ENCODE peak calls at places on chromosomes 6 and 20, in nine cellular contexts. P, O, I, H, S, E, K, G and L are unnamed samples.
A peak's percentile ranks its signal among the peaks of the same experiment; 100 is the strongest.

GRCh38 chr6:25232478-25232877 is 46.7 kb upstream of the CARMIL1 start:
- DNase-seq in P (no peak), O (no peak), I (no peak), H (no peak), S (no peak), E (no peak), K (peak; percentile 83), G (no peak), L (no peak)

GRCh38 chr6:42729731-42730130 is 7.3 kb upstream of the PRPH2 start:
- DNase-seq in P (no peak), O (no peak), I (no peak), H (no peak), S (no peak), E (no peak), K (peak; percentile 40), G (no peak), L (no peak)

GRCh38 chr20:38617011-38617829 is 15.6 kb downstream of the ARHGAP40 start:
- DNase-seq in P (no peak), O (no peak), I (no peak), H (no peak), S (no peak), E (no peak), K (peak; percentile 53), G (no peak), L (no peak)

GRCh38 chr6:170135821-170136471 is 154.9 kb downstream of the DLL1 start:
- DNase-seq in P (no peak), O (no peak), I (no peak), H (no peak), S (no peak), E (no peak), K (no peak), G (peak; percentile 48), L (no peak)

GRCh38 chr20:62165762-62166399 is 16.9 kb upstream of the MTG2 start:
- DNase-seq in P (no peak), O (no peak), I (peak; percentile 69), H (no peak), S (no peak), E (no peak), K (no peak), G (no peak), L (no peak)

GRCh38 chr6:93423542-93423941 is 4.2 kb upstream of the EPHA7 start:
- DNase-seq in P (no peak), O (no peak), I (no peak), H (peak; percentile 50), S (no peak), E (no peak), K (peak; percentile 7), G (no peak), L (peak; percentile 20)

GRCh38 chr6:149439626-149440025 is 39.6 kb downstream of the SUMO4 start:
- DNase-seq in P (no peak), O (no peak), I (no peak), H (no peak), S (no peak), E (no peak), K (peak; percentile 53), G (no peak), L (no peak)

GRCh38 chr6:104126621-104127020 is 733.1 kb downstream of the HACE1 start:
- DNase-seq in P (no peak), O (no peak), I (no peak), H (no peak), S (no peak), E (no peak), K (no peak), G (no peak), L (no peak)

GRCh38 chr20:50537546-50538201 is 27.5 kb downstream of the PTPN1 start:
- DNase-seq in P (no peak), O (no peak), I (no peak), H (no peak), S (no peak), E (no peak), K (no peak), G (no peak), L (no peak)

GRCh38 chr20:24389686-24390085 is 79.7 kb upstream of the SYNDIG1 start:
- DNase-seq in P (no peak), O (no peak), I (no peak), H (no peak), S (no peak), E (no peak), K (no peak), G (no peak), L (no peak)